ENCODE peak calls at places on chromosomes 7 and 10, in six cellular contexts. One of them, this sample, is unnamed.

GRCh38 chr7:98802088-98802780 is 67.6 kb downstream of the TMEM130 start:
- DNase-seq in A549: peak; percentile 49
- DNase-seq in IMR-90: peak; percentile 19
- DNase-seq in K562: peak; percentile 75
- DNase-seq in HepG2: peak; percentile 14
- DNase-seq in GM12878: peak; percentile 92
- DNase-seq in this sample: peak; percentile 33

GRCh38 chr7:68629-69028 is 123.7 kb upstream of the FAM20C start:
- DNase-seq in A549: peak; percentile 16
- DNase-seq in IMR-90: no peak
- DNase-seq in K562: peak; percentile 50
- DNase-seq in HepG2: no peak
- DNase-seq in GM12878: no peak
- DNase-seq in this sample: no peak

GRCh38 chr10:124259139-124259825 is 159.4 kb downstream of the OAT start:
- DNase-seq in A549: peak; percentile 13
- DNase-seq in IMR-90: no peak
- DNase-seq in K562: no peak
- DNase-seq in HepG2: peak; percentile 47
- DNase-seq in GM12878: no peak
- DNase-seq in this sample: no peak

GRCh38 chr7:68216046-68216445 is 1219.4 kb downstream of the TYW1 start:
- DNase-seq in A549: no peak
- DNase-seq in IMR-90: no peak
- DNase-seq in K562: no peak
- DNase-seq in HepG2: no peak
- DNase-seq in GM12878: no peak
- DNase-seq in this sample: no peak

GRCh38 chr10:71771821-71772617 is 1.3 kb downstream of the VSIR start:
- DNase-seq in A549: peak; percentile 57
- DNase-seq in IMR-90: peak; percentile 66
- DNase-seq in K562: peak; percentile 62
- DNase-seq in HepG2: no peak
- DNase-seq in GM12878: no peak
- DNase-seq in this sample: no peak

GRCh38 chr10:76717141-76717540 is 920.5 kb downstream of the KCNMA1 start:
- DNase-seq in A549: no peak
- DNase-seq in IMR-90: peak; percentile 71
- DNase-seq in K562: no peak
- DNase-seq in HepG2: no peak
- DNase-seq in GM12878: no peak
- DNase-seq in this sample: no peak

GRCh38 chr10:14859043-14859442 is 19.6 kb upstream of the SUV39H2 start:
- DNase-seq in A549: no peak
- DNase-seq in IMR-90: no peak
- DNase-seq in K562: no peak
- DNase-seq in HepG2: no peak
- DNase-seq in GM12878: no peak
- DNase-seq in this sample: no peak

GRCh38 chr10:87702973-87703294 is 43.3 kb downstream of the PAPSS2 start:
- DNase-seq in A549: no peak
- DNase-seq in IMR-90: no peak
- DNase-seq in K562: no peak
- DNase-seq in HepG2: no peak
- DNase-seq in GM12878: no peak
- DNase-seq in this sample: no peak

GRCh38 chr10:22433875-22434274 is 88.6 kb downstream of the SPAG6 start:
- DNase-seq in A549: peak; percentile 67
- DNase-seq in IMR-90: peak; percentile 96
- DNase-seq in K562: no peak
- DNase-seq in HepG2: no peak
- DNase-seq in GM12878: no peak
- DNase-seq in this sample: no peak

GRCh38 chr7:39733881-39734571 is 110.7 kb downstream of the RALA start:
- DNase-seq in A549: peak; percentile 47
- DNase-seq in IMR-90: peak; percentile 93
- DNase-seq in K562: no peak
- DNase-seq in HepG2: peak; percentile 36
- DNase-seq in GM12878: no peak
- DNase-seq in this sample: no peak

GRCh38 chr7:105655901-105656380 is 74.6 kb upstream of the EFCAB10 start:
- DNase-seq in A549: no peak
- DNase-seq in IMR-90: no peak
- DNase-seq in K562: no peak
- DNase-seq in HepG2: no peak
- DNase-seq in GM12878: no peak
- DNase-seq in this sample: no peak

GRCh38 chr7:50653116-50653854 is 88.1 kb upstream of the DDC start:
- DNase-seq in A549: no peak
- DNase-seq in IMR-90: no peak
- DNase-seq in K562: no peak
- DNase-seq in HepG2: peak; percentile 8
- DNase-seq in GM12878: no peak
- DNase-seq in this sample: no peak

GRCh38 chr7:147681530-147681929 is 909.0 kb upstream of the C7orf33 start:
- DNase-seq in A549: no peak
- DNase-seq in IMR-90: no peak
- DNase-seq in K562: no peak
- DNase-seq in HepG2: no peak
- DNase-seq in GM12878: no peak
- DNase-seq in this sample: no peak

GRCh38 chr7:44398953-44399574 is 73.7 kb upstream of the CAMK2B start:
- DNase-seq in A549: no peak
- DNase-seq in IMR-90: peak; percentile 59
- DNase-seq in K562: no peak
- DNase-seq in HepG2: no peak
- DNase-seq in GM12878: no peak
- DNase-seq in this sample: peak; percentile 45

GRCh38 chr7:71016387-71016786 is 115.6 kb upstream of the GALNT17 start:
- DNase-seq in A549: no peak
- DNase-seq in IMR-90: no peak
- DNase-seq in K562: no peak
- DNase-seq in HepG2: no peak
- DNase-seq in GM12878: no peak
- DNase-seq in this sample: no peak

GRCh38 chr10:131644864-131645658 is 255.7 kb upstream of the PPP2R2D start:
- DNase-seq in A549: no peak
- DNase-seq in IMR-90: no peak
- DNase-seq in K562: no peak
- DNase-seq in HepG2: no peak
- DNase-seq in GM12878: no peak
- DNase-seq in this sample: no peak

GRCh38 chr7:128831178-128831993 is 1.2 kb downstream of the FLNC start:
- DNase-seq in A549: no peak
- DNase-seq in IMR-90: peak; percentile 68
- DNase-seq in K562: peak; percentile 91
- DNase-seq in HepG2: no peak
- DNase-seq in GM12878: no peak
- DNase-seq in this sample: peak; percentile 69

GRCh38 chr7:77473240-77474005 is 57.3 kb upstream of the GSAP start:
- DNase-seq in A549: no peak
- DNase-seq in IMR-90: peak; percentile 7
- DNase-seq in K562: no peak
- DNase-seq in HepG2: no peak
- DNase-seq in GM12878: no peak
- DNase-seq in this sample: no peak

GRCh38 chr10:57627642-57628178 is 640.0 kb downstream of the IPMK start:
- DNase-seq in A549: no peak
- DNase-seq in IMR-90: no peak
- DNase-seq in K562: no peak
- DNase-seq in HepG2: no peak
- DNase-seq in GM12878: no peak
- DNase-seq in this sample: no peak

GRCh38 chr7:83161186-83161585 is 1.5 kb downstream of the PCLO start:
- DNase-seq in A549: no peak
- DNase-seq in IMR-90: no peak
- DNase-seq in K562: no peak
- DNase-seq in HepG2: no peak
- DNase-seq in GM12878: no peak
- DNase-seq in this sample: no peak

GRCh38 chr7:48096273-48096672 is 7.2 kb downstream of the UPP1 start:
- DNase-seq in A549: no peak
- DNase-seq in IMR-90: no peak
- DNase-seq in K562: no peak
- DNase-seq in HepG2: no peak
- DNase-seq in GM12878: no peak
- DNase-seq in this sample: no peak

GRCh38 chr7:78563186-78563585 is 764.6 kb downstream of the PHTF2 start:
- DNase-seq in A549: no peak
- DNase-seq in IMR-90: no peak
- DNase-seq in K562: no peak
- DNase-seq in HepG2: no peak
- DNase-seq in GM12878: no peak
- DNase-seq in this sample: no peak

GRCh38 chr7:117715784-117716445 is 157.3 kb downstream of the CTTNBP2 start:
- DNase-seq in A549: peak; percentile 83
- DNase-seq in IMR-90: peak; percentile 75
- DNase-seq in K562: peak; percentile 38
- DNase-seq in HepG2: peak; percentile 39
- DNase-seq in GM12878: no peak
- DNase-seq in this sample: peak; percentile 43

GRCh38 chr10:131818510-131819234 is 82.1 kb upstream of the PPP2R2D start:
- DNase-seq in A549: no peak
- DNase-seq in IMR-90: no peak
- DNase-seq in K562: no peak
- DNase-seq in HepG2: no peak
- DNase-seq in GM12878: no peak
- DNase-seq in this sample: no peak

GRCh38 chr7:106010331-106010730 is 47.3 kb downstream of the CDHR3 start:
- DNase-seq in A549: no peak
- DNase-seq in IMR-90: no peak
- DNase-seq in K562: no peak
- DNase-seq in HepG2: no peak
- DNase-seq in GM12878: no peak
- DNase-seq in this sample: no peak

GRCh38 chr10:125721035-125721434 is 1.5 kb downstream of the EDRF1 start:
- DNase-seq in A549: no peak
- DNase-seq in IMR-90: no peak
- DNase-seq in K562: no peak
- DNase-seq in HepG2: no peak
- DNase-seq in GM12878: peak; percentile 74
- DNase-seq in this sample: no peak

GRCh38 chr10:125726914-125727313 is 7.4 kb downstream of the EDRF1 start:
- DNase-seq in A549: no peak
- DNase-seq in IMR-90: no peak
- DNase-seq in K562: no peak
- DNase-seq in HepG2: no peak
- DNase-seq in GM12878: no peak
- DNase-seq in this sample: no peak

GRCh38 chr10:125719173-125720001 is at the start of gene EDRF1:
- DNase-seq in A549: peak; percentile 99
- DNase-seq in IMR-90: peak; percentile 98
- DNase-seq in K562: peak; percentile 92
- DNase-seq in HepG2: peak; percentile 97
- DNase-seq in GM12878: peak; percentile 97
- DNase-seq in this sample: peak; percentile 100

GRCh38 chr10:125720002-125720382 is 483 bp downstream of the EDRF1 start:
- DNase-seq in A549: no peak
- DNase-seq in IMR-90: peak; percentile 3
- DNase-seq in K562: no peak
- DNase-seq in HepG2: peak; percentile 7
- DNase-seq in GM12878: no peak
- DNase-seq in this sample: no peak

GRCh38 chr10:125722811-125723210 is 3.3 kb downstream of the EDRF1 start:
- DNase-seq in A549: no peak
- DNase-seq in IMR-90: no peak
- DNase-seq in K562: no peak
- DNase-seq in HepG2: no peak
- DNase-seq in GM12878: no peak
- DNase-seq in this sample: no peak
- TF ChIP-seq BHLHE40 in A549: no peak
- TF ChIP-seq BHLHE40 in IMR-90: no peak
- TF ChIP-seq BHLHE40 in K562: no peak
- TF ChIP-seq BHLHE40 in HepG2: no peak
- TF ChIP-seq BHLHE40 in GM12878: no peak
- TF ChIP-seq BHLHE40 in this sample: no peak

GRCh38 chr10:52216852-52217251 is 97.2 kb upstream of the DKK1 start:
- DNase-seq in A549: no peak
- DNase-seq in IMR-90: peak; percentile 93
- DNase-seq in K562: no peak
- DNase-seq in HepG2: no peak
- DNase-seq in GM12878: peak; percentile 45
- DNase-seq in this sample: peak; percentile 55
- TF ChIP-seq BHLHE40 in A549: no peak
- TF ChIP-seq BHLHE40 in IMR-90: no peak
- TF ChIP-seq BHLHE40 in K562: no peak
- TF ChIP-seq BHLHE40 in HepG2: no peak
- TF ChIP-seq BHLHE40 in GM12878: no peak
- TF ChIP-seq BHLHE40 in this sample: no peak

DNA sequence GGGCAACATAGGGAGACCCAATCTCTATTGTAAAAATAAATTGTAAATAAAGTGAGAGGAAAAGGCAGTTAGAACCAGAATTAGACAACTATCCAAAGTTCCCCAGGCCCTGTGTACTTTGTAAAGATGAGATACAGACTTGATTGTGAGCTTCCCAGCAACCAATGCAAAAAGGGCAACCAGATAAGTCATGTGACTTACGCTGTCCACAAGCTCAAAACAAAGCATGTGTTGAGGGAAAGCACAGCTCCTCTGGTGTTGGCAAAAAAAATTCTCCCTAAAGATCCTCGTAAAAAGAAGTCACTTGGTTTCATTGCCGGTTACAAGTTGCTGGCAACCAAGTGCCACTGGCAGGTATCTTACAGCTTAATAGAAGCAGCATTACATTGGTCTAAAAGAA is 154.0 kb downstream of the CUX1 start:
- DNase-seq in A549: peak; percentile 21
- DNase-seq in IMR-90: no peak
- DNase-seq in K562: no peak
- DNase-seq in HepG2: no peak
- DNase-seq in GM12878: no peak
- DNase-seq in this sample: no peak
- TF ChIP-seq BHLHE40 in A549: no peak
- TF ChIP-seq BHLHE40 in IMR-90: no peak
- TF ChIP-seq BHLHE40 in K562: no peak
- TF ChIP-seq BHLHE40 in HepG2: no peak
- TF ChIP-seq BHLHE40 in GM12878: no peak
- TF ChIP-seq BHLHE40 in this sample: no peak

GRCh38 chr10:60236869-60237524 is 152.7 kb downstream of the ANK3 start:
- DNase-seq in A549: no peak
- DNase-seq in IMR-90: no peak
- DNase-seq in K562: no peak
- DNase-seq in HepG2: no peak
- DNase-seq in GM12878: peak; percentile 95
- DNase-seq in this sample: no peak

GRCh38 chr10:60235001-60235400 is 154.7 kb downstream of the ANK3 start:
- DNase-seq in A549: no peak
- DNase-seq in IMR-90: peak; percentile 54
- DNase-seq in K562: no peak
- DNase-seq in HepG2: no peak
- DNase-seq in GM12878: no peak
- DNase-seq in this sample: no peak

GRCh38 chr10:60239228-60239627 is 150.4 kb downstream of the ANK3 start:
- DNase-seq in A549: no peak
- DNase-seq in IMR-90: no peak
- DNase-seq in K562: no peak
- DNase-seq in HepG2: no peak
- DNase-seq in GM12878: no peak
- DNase-seq in this sample: no peak

GRCh38 chr10:60238408-60239100 is 151.1 kb downstream of the ANK3 start:
- DNase-seq in A549: peak; percentile 35
- DNase-seq in IMR-90: peak; percentile 70
- DNase-seq in K562: no peak
- DNase-seq in HepG2: no peak
- DNase-seq in GM12878: peak; percentile 23
- DNase-seq in this sample: peak; percentile 11

GRCh38 chr10:60237977-60238376 is 151.7 kb downstream of the ANK3 start:
- DNase-seq in A549: no peak
- DNase-seq in IMR-90: peak; percentile 13
- DNase-seq in K562: no peak
- DNase-seq in HepG2: no peak
- DNase-seq in GM12878: peak; percentile 28
- DNase-seq in this sample: no peak
- TF ChIP-seq BHLHE40 in A549: no peak
- TF ChIP-seq BHLHE40 in IMR-90: no peak
- TF ChIP-seq BHLHE40 in K562: no peak
- TF ChIP-seq BHLHE40 in HepG2: no peak
- TF ChIP-seq BHLHE40 in GM12878: no peak
- TF ChIP-seq BHLHE40 in this sample: no peak

This sample was measured in HEK293T.